ENCODE peak calls at places on chromosomes 13 and 19, in eight cellular contexts. L is K562, H is IMR-90, S is GM12878, V is HCT116, B is HepG2, U is SK-N-SH, W is H1. A is an unnamed sample.
A peak's percentile ranks its signal among the peaks of the same experiment; 100 is the strongest.

GRCh38 chr13:87678353-87678752 is 7.2 kb downstream of the SLITRK5 start:
- DNase-seq in L (no peak), H (no peak), S (no peak), V (no peak), B (no peak), U (peak; percentile 4), W (no peak), A (no peak)

GRCh38 chr19:16581145-16581970 is 9.1 kb upstream of the SLC35E1 start:
- DNase-seq in L (no peak), H (no peak), S (no peak), V (no peak), B (no peak), U (no peak), W (no peak), A (no peak)

GRCh38 chr13:20418953-20419352 is 106.7 kb downstream of the CRYL1 start:
- DNase-seq in L (no peak), H (no peak), S (no peak), V (no peak), B (no peak), U (no peak), W (no peak), A (no peak)

GRCh38 chr19:29999490-29999889 is 57.5 kb downstream of the URI1 start:
- DNase-seq in L (no peak), H (no peak), S (no peak), V (no peak), B (no peak), U (no peak), W (no peak), A (no peak)

GRCh38 chr13:26811636-26812035 is 51.0 kb upstream of the GPR12 start:
- DNase-seq in L (no peak), H (no peak), S (no peak), V (no peak), B (no peak), U (no peak), W (no peak), A (no peak)

GRCh38 chr13:60574706-60575105 is 177.7 kb downstream of the TDRD3 start:
- DNase-seq in L (no peak), H (no peak), S (no peak), V (no peak), B (no peak), U (no peak), W (no peak), A (no peak)

GRCh38 chr13:99463998-99464397 is 37.3 kb upstream of the TM9SF2 start:
- DNase-seq in L (no peak), H (no peak), S (no peak), V (no peak), B (no peak), U (no peak), W (no peak), A (no peak)

GRCh38 chr13:29500426-29500825 is 95.1 kb downstream of the SLC7A1 start:
- DNase-seq in L (no peak), H (no peak), S (no peak), V (no peak), B (no peak), U (no peak), W (no peak), A (no peak)

GRCh38 chr13:106536244-106537034 is 977 bp upstream of the EFNB2 start:
- DNase-seq in L (peak; percentile 62), H (peak; percentile 83), S (peak; percentile 30), V (peak; percentile 63), B (peak; percentile 47), U (peak; percentile 81), W (peak; percentile 75), A (peak; percentile 62)

GRCh38 chr13:113545455-113545930 is 39.1 kb upstream of the TFDP1 start:
- DNase-seq in L (no peak), H (peak; percentile 47), S (no peak), V (no peak), B (no peak), U (peak; percentile 59), W (no peak), A (no peak)

GRCh38 chr19:4183967-4184717 is 1.7 kb downstream of the ANKRD24 start:
- DNase-seq in L (no peak), H (no peak), S (no peak), V (no peak), B (no peak), U (no peak), W (no peak), A (no peak)

GRCh38 chr19:7562646-7563393 is 27.3 kb downstream of the PNPLA6 start:
- DNase-seq in L (peak; percentile 76), H (no peak), S (no peak), V (no peak), B (no peak), U (no peak), W (no peak), A (no peak)

GRCh38 chr13:26449063-26449848 is 108.2 kb upstream of the WASF3 start:
- DNase-seq in L (no peak), H (peak; percentile 7), S (no peak), V (no peak), B (no peak), U (no peak), W (no peak), A (no peak)

GRCh38 chr13:100980171-100980570 is 305.6 kb upstream of the TMTC4 start:
- DNase-seq in L (no peak), H (no peak), S (no peak), V (no peak), B (no peak), U (no peak), W (no peak), A (no peak)

GRCh38 chr19:48877900-48878218 is 5.6 kb downstream of the PPP1R15A start:
- DNase-seq in L (no peak), H (no peak), S (no peak), V (no peak), B (no peak), U (no peak), W (no peak), A (peak; percentile 50)

GRCh38 chr19:48874309-48875135 is 2.3 kb downstream of the PPP1R15A start:
- DNase-seq in L (peak; percentile 52), H (peak; percentile 80), S (no peak), V (no peak), B (no peak), U (no peak), W (no peak), A (peak; percentile 52)

GRCh38 chr19:48881741-48882657 is 9.8 kb downstream of the PPP1R15A start:
- DNase-seq in L (peak; percentile 48), H (no peak), S (no peak), V (no peak), B (no peak), U (no peak), W (peak; percentile 33), A (no peak)

GRCh38 chr19:48878219-48879024 is 6.2 kb downstream of the PPP1R15A start:
- DNase-seq in L (peak; percentile 64), H (peak; percentile 41), S (no peak), V (no peak), B (no peak), U (no peak), W (no peak), A (peak; percentile 51)

DNA sequence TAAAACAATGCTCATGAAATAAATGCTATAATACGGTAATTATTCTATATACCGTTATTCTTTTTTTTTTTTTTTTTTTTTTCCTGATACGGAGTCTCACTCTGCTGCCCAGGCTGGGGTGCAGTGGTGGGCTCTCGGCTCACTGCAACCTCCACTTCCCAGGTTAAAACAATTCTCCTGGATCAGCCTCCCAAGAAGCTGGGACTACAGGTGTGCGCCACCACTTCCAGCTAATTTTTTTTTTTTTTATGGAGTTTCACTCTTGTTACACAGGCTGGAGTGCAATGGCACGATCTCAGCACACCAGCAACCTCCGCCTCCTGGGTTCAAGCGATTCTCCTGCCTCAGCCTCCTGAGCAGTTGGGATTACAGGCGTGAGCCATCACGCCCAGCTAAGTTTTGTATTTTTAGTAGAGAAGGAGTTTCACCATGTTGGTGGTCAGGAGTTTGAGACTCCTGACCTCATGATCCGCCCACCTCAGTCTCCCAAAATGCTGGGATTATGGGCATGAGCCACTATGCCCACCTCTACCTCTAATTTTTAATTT is 6.9 kb downstream of the PPP1R15A start:
- DNase-seq in L (no peak), H (no peak), S (no peak), V (no peak), B (no peak), U (no peak), W (no peak), A (peak; percentile 26)
- TF ChIP-seq CTCF in L (no peak), H (no peak), S (no peak), V (no peak), B (no peak), U (no peak), W (no peak), A (no peak)

DNA sequence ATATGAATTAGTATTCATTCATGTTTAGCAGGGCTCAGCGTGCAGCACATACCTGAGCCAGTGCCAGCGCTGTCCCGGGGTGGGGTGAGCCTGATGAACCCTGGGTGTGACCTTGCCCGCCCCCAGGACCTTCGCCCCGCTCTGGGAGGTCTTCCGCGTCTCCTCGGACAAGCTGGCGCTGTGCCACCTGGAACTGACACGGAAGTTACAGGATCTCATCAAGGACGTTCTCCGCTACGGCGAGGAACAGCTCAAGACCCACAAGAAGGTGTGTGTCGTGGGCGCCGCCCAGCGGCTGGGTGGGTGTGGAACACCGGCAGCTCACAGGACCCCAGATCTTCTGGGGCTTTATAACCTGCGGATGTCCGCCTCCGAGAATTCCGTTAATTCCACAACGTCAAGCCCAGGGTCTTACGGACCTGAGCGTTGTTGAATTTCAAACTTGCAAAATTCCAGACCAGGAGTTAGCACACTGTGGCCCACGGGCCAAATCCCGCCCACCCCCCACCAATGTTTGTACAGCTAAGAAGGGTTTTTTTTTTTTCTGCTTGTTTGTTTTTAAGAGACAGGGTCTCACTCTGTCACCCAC is 15.4 kb downstream of the FCHO1 start:
- DNase-seq in L (no peak), H (peak; percentile 77), S (no peak), V (peak; percentile 88), B (peak; percentile 89), U (no peak), W (peak; percentile 82), A (peak; percentile 97)
- H3K4me3 ChIP-seq in L (no peak overlapping the region), H (no peak overlapping the region), S (no peak overlapping the region), V (peak overlapping the region; percentile 42), B (peak overlapping the region; percentile 63), U (no peak overlapping the region), W (no peak overlapping the region), A (peak overlapping the region; percentile 24)

GRCh38 chr19:10808937-10809655 is 26.9 kb downstream of the TMED1 start:
- DNase-seq in L (peak; percentile 66), H (peak; percentile 21), S (no peak), V (peak; percentile 44), B (no peak), U (no peak), W (no peak), A (no peak)
- TF ChIP-seq RAD21 in L (no peak), H (no peak), S (no peak), V (no peak), B (no peak), U (no peak), W (no peak), A (no peak)

DNA sequence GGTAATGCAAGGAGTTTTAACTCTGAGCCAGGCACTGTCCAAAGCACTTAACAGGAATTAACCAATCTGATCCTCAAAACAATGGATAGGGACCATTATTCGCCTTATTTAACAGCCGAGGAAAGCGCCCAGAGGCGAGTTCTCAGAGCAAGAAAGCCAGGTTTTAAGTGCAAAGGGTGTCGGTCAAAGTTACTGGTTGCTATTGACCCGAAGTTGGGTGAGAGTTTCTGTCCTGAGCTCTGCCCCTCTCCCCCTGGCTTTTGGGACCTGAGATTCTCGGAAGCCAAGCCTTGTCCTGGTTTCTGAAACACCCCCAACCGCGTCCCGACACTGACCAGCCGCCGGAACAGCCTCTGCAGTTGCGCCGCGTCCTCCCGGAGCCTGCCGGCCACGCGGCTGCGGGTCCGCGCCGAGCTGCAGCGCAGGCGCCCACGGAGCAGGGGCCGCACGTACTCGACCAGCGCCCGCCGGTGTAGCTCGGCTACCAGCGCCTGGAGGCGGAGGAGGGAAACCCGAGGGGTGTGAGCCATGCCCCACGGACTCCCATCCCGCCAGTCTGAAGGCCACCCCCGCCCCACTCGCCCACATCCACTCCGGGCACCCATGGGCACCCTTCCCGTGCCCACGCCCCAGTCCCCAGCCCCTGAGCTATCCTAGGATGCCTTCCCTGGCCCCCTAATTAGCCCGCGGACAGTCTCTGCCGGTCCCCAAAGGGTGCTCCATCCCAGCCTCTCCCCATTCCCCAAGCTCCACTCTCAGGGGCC is 27.8 kb downstream of the EXOC3L2 start:
- DNase-seq in L (no peak), H (no peak), S (no peak), V (no peak), B (no peak), U (peak; percentile 70), W (no peak), A (no peak)
- TF ChIP-seq CTCF in L (no peak), H (no peak), S (no peak), V (no peak), B (no peak), U (no peak), W (no peak), A (no peak)